ENCODE peak calls at places on chromosomes 11 and 22, in ten cellular contexts. C is mesenchymal stem cell, Q is mesendoderm, D is SK-N-SH, H is astrocyte, F is fibroblast of lung, P is IMR-90, M is GM23248, L is PC-3, J is HCT116. B is an unnamed sample.

GRCh38 chr11:122633219-122633829 is 22.2 kb upstream of the UBASH3B start:
- DNase-seq in C (peak; percentile 77), Q (peak; percentile 84), D (peak; percentile 49), H (peak; percentile 38), F (peak; percentile 77), P (peak; percentile 69), M (peak; percentile 83), L (peak; percentile 85), J (no peak), B (peak; percentile 49)

GRCh38 chr11:42311944-42312343 is 852.5 kb upstream of the LRRC4C start:
- DNase-seq in C (no peak), Q (no peak), D (no peak), H (no peak), F (no peak), P (no peak), M (no peak), L (peak; percentile 62), J (no peak), B (no peak)

GRCh38 chr11:30984442-30984816 is 385.1 kb downstream of the DCDC1 start:
- DNase-seq in C (no peak), Q (no peak), D (peak; percentile 3), H (peak; percentile 66), F (peak; percentile 32), P (peak; percentile 0), M (peak; percentile 66), L (no peak), J (no peak), B (peak; percentile 4)

GRCh38 chr11:116868066-116868465 is 30.6 kb upstream of the APOA1 start:
- DNase-seq in C (no peak), Q (no peak), D (no peak), H (no peak), F (no peak), P (no peak), M (no peak), L (no peak), J (no peak), B (no peak)

GRCh38 chr11:2555891-2556290 is 111.1 kb downstream of the KCNQ1 start:
- DNase-seq in C (no peak), Q (no peak), D (no peak), H (no peak), F (no peak), P (no peak), M (no peak), L (no peak), J (no peak), B (no peak)

GRCh38 chr11:128341280-128341679 is 246.1 kb downstream of the ETS1 start:
- DNase-seq in C (no peak), Q (no peak), D (no peak), H (no peak), F (no peak), P (no peak), M (peak; percentile 25), L (peak; percentile 83), J (no peak), B (no peak)

GRCh38 chr22:25898707-25899365 is 156.8 kb downstream of the MYO18B start:
- DNase-seq in C (no peak), Q (peak; percentile 66), D (no peak), H (no peak), F (no peak), P (no peak), M (no peak), L (no peak), J (peak; percentile 8), B (no peak)

GRCh38 chr11:10906521-10906920 is 48.7 kb upstream of the ZBED5 start:
- DNase-seq in C (peak; percentile 33), Q (no peak), D (no peak), H (peak; percentile 34), F (peak; percentile 44), P (peak; percentile 56), M (peak; percentile 70), L (peak; percentile 49), J (no peak), B (no peak)

GRCh38 chr11:119189393-119189792 is 4.1 kb downstream of the NHERF4 start:
- DNase-seq in C (no peak), Q (no peak), D (peak; percentile 6), H (no peak), F (no peak), P (no peak), M (no peak), L (no peak), J (no peak), B (no peak)

GRCh38 chr11:3000032-3000961 is 8.2 kb upstream of the NAP1L4 start:
- DNase-seq in C (no peak), Q (no peak), D (peak; percentile 88), H (peak; percentile 68), F (peak; percentile 59), P (peak; percentile 60), M (peak; percentile 47), L (no peak), J (no peak), B (peak; percentile 96)

GRCh38 chr11:56751480-56751879 is 3.0 kb upstream of the OR9G4 start:
- DNase-seq in C (no peak), Q (no peak), D (no peak), H (no peak), F (no peak), P (no peak), M (no peak), L (no peak), J (no peak), B (no peak)

GRCh38 chr11:21814169-21814568 is 378.7 kb upstream of the ANO5 start:
- DNase-seq in C (no peak), Q (no peak), D (no peak), H (peak; percentile 0), F (no peak), P (no peak), M (no peak), L (no peak), J (no peak), B (no peak)

DNA sequence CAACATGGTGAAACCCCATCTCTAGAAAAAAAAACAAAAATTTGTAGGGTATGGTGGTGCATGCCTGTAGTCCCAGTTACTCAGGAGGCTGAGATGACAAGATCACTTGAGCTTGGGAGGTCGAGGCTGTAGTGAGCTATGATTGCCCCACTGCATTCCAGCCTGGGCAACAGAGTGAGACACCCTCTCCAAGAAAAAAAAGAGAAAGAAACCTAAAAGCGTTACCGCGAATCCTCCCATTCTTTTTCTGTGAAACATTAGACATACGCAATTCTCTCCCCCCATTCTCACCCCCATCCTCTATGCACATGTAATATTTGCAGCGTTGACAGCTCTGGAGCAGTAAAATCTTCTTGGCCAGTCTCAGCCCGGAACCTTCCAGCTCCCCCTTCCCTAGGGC is 2.1 kb downstream of the LRP4 start:
- DNase-seq in C (no peak), Q (no peak), D (no peak), H (no peak), F (no peak), P (no peak), M (peak; percentile 67), L (no peak), J (no peak), B (no peak)
- H3K9ac ChIP-seq in C (peak overlapping the region; percentile 84), Q (peak overlapping the region; percentile 73), D (peak overlapping the region; percentile 70), H (peak overlapping the region; percentile 81), F (no peak overlapping the region), P (no peak overlapping the region), M (peak overlapping the region; percentile 70), L (no peak overlapping the region), J (no peak overlapping the region), B (peak overlapping the region; percentile 59)

DNA sequence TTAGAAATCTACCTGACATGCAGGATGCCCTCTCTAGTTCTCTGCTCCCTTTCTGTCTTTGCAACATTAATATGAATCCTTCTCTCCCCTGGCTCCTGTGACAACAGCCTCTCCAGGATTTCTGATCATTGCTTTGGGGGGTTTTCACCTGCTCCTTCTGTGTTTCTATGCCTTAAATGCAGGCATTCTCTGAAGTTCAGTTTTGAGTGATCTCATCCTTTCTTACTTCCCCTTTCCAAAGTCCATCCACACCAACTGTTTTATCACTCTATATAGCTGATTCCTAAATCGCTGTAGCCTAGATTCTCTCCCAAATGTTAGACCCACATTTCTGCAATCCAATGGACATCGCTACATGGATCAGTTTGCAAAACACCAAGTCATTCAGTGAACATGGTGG is 330.7 kb upstream of the NCAM1 start:
- DNase-seq in C (no peak), Q (no peak), D (no peak), H (no peak), F (no peak), P (no peak), M (no peak), L (no peak), J (no peak), B (no peak)
- H3K4me2 ChIP-seq in C (no peak overlapping the region), Q (no peak overlapping the region), D (no peak overlapping the region), H (no peak overlapping the region), F (no peak overlapping the region), P (no peak overlapping the region), M (no peak overlapping the region), L (no peak overlapping the region), J (no peak overlapping the region), B (no peak overlapping the region)

GRCh38 chr22:44181912-44182590 is 1.3 kb downstream of the PARVG start:
- DNase-seq in C (no peak), Q (no peak), D (no peak), H (no peak), F (no peak), P (no peak), M (no peak), L (no peak), J (no peak), B (no peak)

GRCh38 chr22:44179196-44179988 is 1.3 kb upstream of the PARVG start:
- DNase-seq in C (no peak), Q (peak; percentile 54), D (no peak), H (no peak), F (no peak), P (no peak), M (no peak), L (no peak), J (no peak), B (no peak)

GRCh38 chr22:44180706-44181032 is at the start of gene PARVG:
- DNase-seq in C (no peak), Q (peak; percentile 59), D (no peak), H (no peak), F (no peak), P (no peak), M (no peak), L (peak; percentile 38), J (no peak), B (peak; percentile 7)

GRCh38 chr22:44181033-44181911 is 547 bp downstream of the PARVG start:
- DNase-seq in C (no peak), Q (no peak), D (no peak), H (peak; percentile 31), F (no peak), P (no peak), M (no peak), L (peak; percentile 3), J (no peak), B (no peak)

GRCh38 chr22:44179989-44180705 is 578 bp upstream of the PARVG start:
- DNase-seq in C (no peak), Q (no peak), D (no peak), H (no peak), F (no peak), P (no peak), M (no peak), L (no peak), J (no peak), B (no peak)
- H3K9ac ChIP-seq in C (no peak overlapping the region), Q (no peak overlapping the region), D (no peak overlapping the region), H (no peak overlapping the region), F (no peak overlapping the region), P (no peak overlapping the region), M (no peak overlapping the region), L (no peak overlapping the region), J (no peak overlapping the region), B (no peak overlapping the region)

DNA sequence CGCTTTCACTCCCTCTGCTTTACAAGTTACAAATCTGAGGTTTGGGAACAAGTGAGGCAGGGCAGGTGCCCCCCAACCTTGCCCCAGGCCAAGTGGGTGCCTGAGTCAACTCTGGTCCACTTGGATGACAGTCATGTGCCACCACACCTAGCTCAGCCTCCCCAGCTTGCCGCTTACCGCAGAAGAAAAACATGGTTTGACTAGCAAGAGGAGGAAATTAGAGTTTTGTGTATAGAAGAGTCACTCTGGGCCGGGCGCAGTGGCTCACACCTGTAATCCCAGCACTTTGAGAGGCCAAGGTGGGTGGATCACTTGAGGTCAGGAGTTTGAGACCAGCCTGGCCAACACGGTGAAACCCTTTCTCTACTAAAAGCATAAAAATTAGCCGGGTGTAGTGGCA is 27.7 kb upstream of the CHKA start:
- DNase-seq in C (no peak), Q (no peak), D (no peak), H (no peak), F (no peak), P (no peak), M (no peak), L (no peak), J (no peak), B (no peak)
- H3K4me2 ChIP-seq in C (no peak overlapping the region), Q (no peak overlapping the region), D (no peak overlapping the region), H (no peak overlapping the region), F (no peak overlapping the region), P (no peak overlapping the region), M (no peak overlapping the region), L (no peak overlapping the region), J (no peak overlapping the region), B (no peak overlapping the region)

B was measured in mammary epithelial cell.